ENCODE peak calls at places on chromosomes 2 and 18, in seven cellular contexts. N, E, T, U, D, W and G are unnamed samples.

GRCh38 chr18:67805261-67805660 is 288.7 kb upstream of the DSEL start:
- DNase-seq in W (no peak), D (no peak), U (no peak), N (no peak), E (no peak), T (no peak), G (no peak)

GRCh38 chr2:181456660-181457120 is 496 bp upstream of the ITGA4 start:
- DNase-seq in N (no peak), W (no peak), T (peak; percentile 59), E (peak; percentile 42), U (no peak), D (peak; percentile 53), G (no peak)

GRCh38 chr2:237256845-237257244 is 157.1 kb downstream of the COL6A3 start:
- DNase-seq in D (no peak), W (no peak), E (no peak), U (no peak), N (no peak), T (no peak), G (no peak)

GRCh38 chr2:218995561-218995960 is 2.3 kb upstream of the CRYBA2 start:
- DNase-seq in T (no peak), U (no peak), E (no peak), D (no peak), N (no peak), W (no peak), G (no peak)

GRCh38 chr2:149657393-149657792 is 69.8 kb upstream of the MMADHC start:
- DNase-seq in U (no peak), D (no peak), T (no peak), W (no peak), E (no peak), N (no peak), G (no peak)

GRCh38 chr2:48715956-48716355 is 39.6 kb downstream of the LHCGR start:
- DNase-seq in U (no peak), W (no peak), N (no peak), D (no peak), T (no peak), E (no peak), G (no peak)

GRCh38 chr2:175203621-175204496 is 22.3 kb upstream of the ATP5MC3 start:
- DNase-seq in N (peak; percentile 57), T (peak; percentile 67), U (peak; percentile 50), E (peak; percentile 56), W (no peak), D (no peak), G (peak; percentile 69)

GRCh38 chr2:219998099-219998498 is 370.7 kb downstream of the SLC4A3 start:
- DNase-seq in D (no peak), E (no peak), T (peak; percentile 51), W (no peak), U (no peak), N (no peak), G (no peak)

GRCh38 chr2:190930411-190930810 is 49.8 kb downstream of the GLS start:
- DNase-seq in D (no peak), U (no peak), N (no peak), T (no peak), W (no peak), E (no peak), G (no peak)

GRCh38 chr2:15802657-15803056 is 137.7 kb upstream of the MYCN start:
- DNase-seq in N (no peak), W (no peak), E (no peak), T (no peak), D (no peak), U (no peak), G (no peak)
- TF ChIP-seq JUND in N (no peak), W (no peak), E (no peak), T (no peak), D (no peak), U (no peak), G (no peak)

GRCh38 chr2:21970971-21971370 is 847.2 kb downstream of the TDRD15 start:
- DNase-seq in T (no peak), W (no peak), N (no peak), U (no peak), E (no peak), D (no peak), G (no peak)

DNA sequence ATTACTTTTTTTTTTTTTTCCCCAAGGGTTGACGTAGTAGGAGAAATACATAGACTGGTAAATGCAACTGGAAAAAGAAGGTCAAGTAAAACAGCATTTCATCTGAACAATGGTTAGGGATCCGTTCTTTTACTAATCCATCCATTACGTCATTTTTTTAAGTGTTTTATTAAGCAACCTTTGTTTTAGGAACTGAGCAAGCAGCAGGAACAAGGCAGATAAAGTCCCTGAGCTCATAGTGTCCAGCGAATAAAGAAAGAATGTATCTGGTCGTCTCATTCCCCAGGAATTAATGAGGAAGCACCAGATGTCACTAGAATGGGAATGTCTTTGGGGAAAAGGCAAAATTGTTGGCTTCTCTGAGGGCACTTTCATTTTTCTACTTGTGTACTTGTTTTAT is 842.4 kb downstream of the TDRD15 start:
- DNase-seq in N (no peak), T (no peak), D (no peak), W (no peak), U (no peak), E (no peak), G (no peak)
- TF ChIP-seq JUND in N (no peak), T (no peak), D (no peak), W (no peak), U (no peak), E (no peak), G (no peak)

DNA sequence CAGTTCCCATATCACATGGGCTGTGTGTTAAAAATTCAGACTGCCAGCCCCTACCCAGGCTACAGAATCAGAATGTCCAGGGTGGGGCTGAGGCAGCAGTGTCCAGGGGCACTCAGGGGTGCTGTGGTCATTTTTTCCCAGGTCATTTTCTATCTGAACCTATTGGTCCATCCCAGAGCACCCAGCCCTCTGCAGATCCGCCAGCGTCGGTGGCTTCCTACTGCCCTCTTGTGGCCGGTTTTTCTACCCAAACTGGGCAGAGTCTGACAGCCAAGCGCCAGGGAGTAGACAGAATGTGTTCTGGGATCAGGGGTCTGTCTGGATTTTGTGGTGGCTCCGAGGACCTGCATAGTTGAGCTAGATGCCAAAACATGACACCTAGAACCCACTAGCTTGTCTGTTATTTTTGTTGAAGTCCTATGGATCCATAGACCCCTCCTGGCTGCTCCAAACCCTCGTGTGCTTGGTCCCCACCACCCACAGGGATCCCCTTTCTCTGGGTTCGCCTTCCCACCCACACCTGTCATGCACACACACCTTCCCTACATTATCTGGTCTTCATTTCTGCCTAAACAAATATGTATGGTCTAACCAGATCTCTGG is 34.1 kb upstream of the RMDN2 start:
- DNase-seq in T (peak; percentile 88), D (no peak), N (peak; percentile 48), W (peak; percentile 69), E (peak; percentile 85), U (peak; percentile 71), G (peak; percentile 69)
- TF ChIP-seq JUND in T (no peak), D (no peak), N (no peak), W (no peak), E (no peak), U (no peak), G (no peak)

DNA sequence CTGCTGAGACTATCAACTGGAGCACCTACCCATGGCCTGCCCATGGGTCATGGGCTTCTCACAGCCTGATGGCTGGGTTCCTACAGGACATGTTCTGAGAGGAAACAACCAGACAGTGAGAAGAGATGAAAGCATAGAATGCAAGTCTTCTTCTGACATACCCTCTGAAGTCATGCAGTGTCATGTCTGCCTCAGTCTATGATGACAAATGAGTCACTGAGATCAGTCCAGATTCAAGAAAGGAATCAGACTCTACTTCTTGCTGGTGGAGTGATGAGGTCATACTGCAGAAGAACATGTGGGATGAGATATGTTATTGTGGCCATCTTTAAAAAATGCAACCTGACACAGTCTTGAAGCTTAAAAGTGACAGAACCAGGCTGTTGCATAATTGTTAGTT is 174.4 kb upstream of the OSR1 start:
- DNase-seq in D (no peak), T (no peak), E (no peak), U (no peak), W (no peak), N (no peak), G (no peak)
- TF ChIP-seq JUND in D (no peak), T (no peak), E (no peak), U (no peak), W (no peak), N (no peak), G (no peak)

GRCh38 chr18:75088622-75089211 is 120.2 kb downstream of the PTGR3 start:
- DNase-seq in T (peak; percentile 41), W (no peak), E (no peak), N (no peak), D (no peak), U (no peak), G (no peak)

GRCh38 chr18:75089748-75090327 is 119.1 kb downstream of the PTGR3 start:
- DNase-seq in N (no peak), D (no peak), E (no peak), W (no peak), U (no peak), T (peak; percentile 52), G (no peak)

GRCh38 chr18:75086494-75087034 is 122.4 kb downstream of the PTGR3 start:
- DNase-seq in T (peak; percentile 32), E (no peak), U (no peak), N (no peak), D (no peak), W (no peak), G (no peak)

GRCh38 chr18:75088021-75088506 is 120.9 kb downstream of the PTGR3 start:
- DNase-seq in E (no peak), T (no peak), U (no peak), N (no peak), W (no peak), D (no peak), G (no peak)

GRCh38 chr18:75087119-75088020 is 121.6 kb downstream of the PTGR3 start:
- DNase-seq in D (no peak), E (no peak), N (no peak), U (no peak), T (peak; percentile 32), W (no peak), G (no peak)
- TF ChIP-seq JUND in D (no peak), E (no peak), N (no peak), U (no peak), T (no peak), W (no peak), G (no peak)